ENCODE peak calls at places on chromosomes 2 and 18, in five cellular contexts. One of them, this sample, is unnamed.

GRCh38 chr18:55546873-55547704 is 40.9 kb downstream of the TCF4 start:
- DNase-seq in HFFc6: peak
- DNase-seq in nephron progenitor cell: no peak
- DNase-seq in choroid plexus epithelial cell: peak
- DNase-seq in Panc1: no peak
- DNase-seq in this sample: no peak

GRCh38 chr18:59382388-59382787 is 23.3 kb upstream of the LMAN1 start:
- DNase-seq in choroid plexus epithelial cell: no peak
- DNase-seq in Panc1: no peak
- DNase-seq in nephron progenitor cell: no peak
- DNase-seq in HFFc6: no peak
- DNase-seq in this sample: no peak

GRCh38 chr18:48139427-48140347 is 209.2 kb upstream of the SMAD2 start:
- DNase-seq in nephron progenitor cell: no peak
- DNase-seq in choroid plexus epithelial cell: peak
- DNase-seq in Panc1: no peak
- DNase-seq in HFFc6: no peak
- DNase-seq in this sample: no peak

GRCh38 chr18:45255142-45255890 is 360.0 kb upstream of the SLC14A2 start:
- DNase-seq in choroid plexus epithelial cell: peak
- DNase-seq in Panc1: no peak
- DNase-seq in nephron progenitor cell: no peak
- DNase-seq in HFFc6: peak
- DNase-seq in this sample: no peak

GRCh38 chr2:239880396-239880795 is 144.7 kb downstream of the NDUFA10 start:
- DNase-seq in choroid plexus epithelial cell: no peak
- DNase-seq in HFFc6: no peak
- DNase-seq in Panc1: no peak
- DNase-seq in nephron progenitor cell: no peak
- DNase-seq in this sample: no peak

GRCh38 chr2:25041307-25041927 is 459 bp upstream of the EFR3B start:
- DNase-seq in nephron progenitor cell: peak
- DNase-seq in choroid plexus epithelial cell: peak
- DNase-seq in HFFc6: peak
- DNase-seq in Panc1: peak
- DNase-seq in this sample: peak

GRCh38 chr2:54964271-54964670 is 86.0 kb downstream of the RTN4 start:
- DNase-seq in HFFc6: peak
- DNase-seq in nephron progenitor cell: no peak
- DNase-seq in Panc1: no peak
- DNase-seq in choroid plexus epithelial cell: no peak
- DNase-seq in this sample: no peak

GRCh38 chr2:64908406-64908805 is 80.8 kb upstream of the SLC1A4 start:
- DNase-seq in HFFc6: no peak
- DNase-seq in choroid plexus epithelial cell: no peak
- DNase-seq in Panc1: no peak
- DNase-seq in nephron progenitor cell: no peak
- DNase-seq in this sample: no peak

GRCh38 chr18:11947214-11948119 is 33.8 kb upstream of the IMPA2 start:
- DNase-seq in Panc1: no peak
- DNase-seq in HFFc6: peak
- DNase-seq in choroid plexus epithelial cell: peak
- DNase-seq in nephron progenitor cell: peak
- DNase-seq in this sample: peak

DNA sequence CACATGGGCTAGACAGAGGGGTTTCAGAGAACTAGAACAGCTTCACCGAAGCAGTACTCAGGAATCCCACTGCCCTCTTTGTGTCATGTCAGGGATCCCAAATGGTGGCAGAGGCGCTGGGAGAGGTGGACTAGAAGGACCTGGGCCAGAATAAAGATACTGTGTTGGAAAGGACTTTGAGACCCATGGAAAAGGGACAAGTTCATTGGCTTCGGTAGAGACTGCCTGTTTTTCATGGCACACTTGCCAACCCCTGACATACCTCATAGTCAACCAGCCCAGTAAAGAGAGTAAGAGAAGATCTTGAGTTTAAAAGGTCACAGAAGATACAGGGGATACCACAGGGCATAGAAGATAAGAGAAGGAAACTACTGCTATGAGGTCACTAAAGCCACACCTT is 381.0 kb downstream of the RIT2 start:
- DNase-seq in nephron progenitor cell: no peak
- DNase-seq in HFFc6: no peak
- DNase-seq in choroid plexus epithelial cell: no peak
- DNase-seq in Panc1: no peak
- DNase-seq in this sample: no peak
- TF ChIP-seq CTCF in nephron progenitor cell: no peak
- TF ChIP-seq CTCF in HFFc6: no peak
- TF ChIP-seq CTCF in choroid plexus epithelial cell: no peak
- TF ChIP-seq CTCF in Panc1: no peak
- TF ChIP-seq CTCF in this sample: no peak

GRCh38 chr2:119660343-119660658 is 18.7 kb upstream of the TMEM177 start:
- DNase-seq in nephron progenitor cell: no peak
- DNase-seq in HFFc6: no peak
- DNase-seq in choroid plexus epithelial cell: no peak
- DNase-seq in Panc1: no peak
- DNase-seq in this sample: no peak
- TF ChIP-seq CTCF in nephron progenitor cell: no peak
- TF ChIP-seq CTCF in HFFc6: peak
- TF ChIP-seq CTCF in choroid plexus epithelial cell: no peak
- TF ChIP-seq CTCF in Panc1: peak
- TF ChIP-seq CTCF in this sample: no peak

DNA sequence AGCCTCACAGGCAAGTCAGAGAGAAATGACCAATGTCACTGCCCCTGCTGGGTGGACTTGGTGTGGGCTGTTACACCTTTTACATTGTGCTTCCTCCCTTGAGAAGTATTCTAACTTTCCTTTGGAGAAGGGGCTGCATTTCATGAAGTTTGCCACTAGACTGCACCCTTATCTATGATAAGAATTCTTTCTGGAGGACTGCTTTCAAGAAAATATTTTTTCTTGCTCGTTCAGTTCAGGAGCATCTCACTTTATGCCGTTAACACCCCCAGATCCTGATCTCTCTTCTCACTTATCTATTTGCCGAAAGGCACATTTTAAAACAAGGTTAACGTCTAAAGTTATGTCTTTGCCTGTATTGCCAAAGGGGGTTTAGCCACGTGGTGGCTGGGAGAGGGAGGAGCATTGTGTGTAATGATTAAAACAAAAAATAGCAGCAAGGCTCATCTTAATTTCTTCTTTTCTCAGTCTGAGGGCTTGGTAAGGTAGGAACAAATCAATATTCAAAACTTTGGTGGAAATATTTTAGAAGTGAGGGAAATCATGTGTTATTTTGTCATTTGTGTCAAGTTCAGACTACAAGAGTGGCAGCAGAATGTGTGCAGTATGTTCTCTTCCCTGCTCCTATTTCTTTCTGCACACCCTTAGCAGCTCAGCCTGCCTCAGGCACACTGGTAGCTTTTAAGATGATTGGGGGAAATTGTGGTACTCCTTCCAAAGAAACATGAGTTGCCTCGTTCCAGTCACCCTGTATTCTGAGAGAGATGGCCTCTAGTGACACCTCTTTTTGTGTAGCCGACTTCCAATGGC is 1.6 kb upstream of the IGFBP5 start:
- DNase-seq in nephron progenitor cell: no peak
- DNase-seq in HFFc6: peak
- DNase-seq in Panc1: no peak
- DNase-seq in choroid plexus epithelial cell: peak
- DNase-seq in this sample: no peak
- TF ChIP-seq CTCF in nephron progenitor cell: peak
- TF ChIP-seq CTCF in HFFc6: peak
- TF ChIP-seq CTCF in Panc1: peak
- TF ChIP-seq CTCF in choroid plexus epithelial cell: peak
- TF ChIP-seq CTCF in this sample: peak

GRCh38 chr2:56382466-56382865 is 198.7 kb downstream of the CCDC85A start:
- DNase-seq in nephron progenitor cell: no peak
- DNase-seq in Panc1: no peak
- DNase-seq in HFFc6: no peak
- DNase-seq in choroid plexus epithelial cell: no peak
- DNase-seq in this sample: no peak

GRCh38 chr2:56380861-56381260 is 197.1 kb downstream of the CCDC85A start:
- DNase-seq in choroid plexus epithelial cell: no peak
- DNase-seq in nephron progenitor cell: no peak
- DNase-seq in Panc1: no peak
- DNase-seq in HFFc6: no peak
- DNase-seq in this sample: no peak

GRCh38 chr2:56376699-56377665 is 193.2 kb downstream of the CCDC85A start:
- DNase-seq in nephron progenitor cell: no peak
- DNase-seq in Panc1: no peak
- DNase-seq in HFFc6: peak
- DNase-seq in choroid plexus epithelial cell: no peak
- DNase-seq in this sample: no peak

GRCh38 chr2:56379066-56379465 is 195.3 kb downstream of the CCDC85A start:
- DNase-seq in HFFc6: no peak
- DNase-seq in Panc1: no peak
- DNase-seq in nephron progenitor cell: no peak
- DNase-seq in choroid plexus epithelial cell: no peak
- DNase-seq in this sample: no peak
- TF ChIP-seq CTCF in HFFc6: no peak
- TF ChIP-seq CTCF in Panc1: no peak
- TF ChIP-seq CTCF in nephron progenitor cell: no peak
- TF ChIP-seq CTCF in choroid plexus epithelial cell: no peak
- TF ChIP-seq CTCF in this sample: no peak

GRCh38 chr2:44897406-44897805 is 44.1 kb upstream of the SIX3 start:
- DNase-seq in HFFc6: no peak
- DNase-seq in choroid plexus epithelial cell: no peak
- DNase-seq in Panc1: no peak
- DNase-seq in nephron progenitor cell: no peak
- DNase-seq in this sample: no peak
- TF ChIP-seq CTCF in HFFc6: no peak
- TF ChIP-seq CTCF in choroid plexus epithelial cell: peak
- TF ChIP-seq CTCF in Panc1: peak
- TF ChIP-seq CTCF in nephron progenitor cell: no peak
- TF ChIP-seq CTCF in this sample: no peak

GRCh38 chr18:31680836-31681568 is 3.4 kb downstream of the B4GALT6 start:
- DNase-seq in nephron progenitor cell: no peak
- DNase-seq in choroid plexus epithelial cell: no peak
- DNase-seq in Panc1: no peak
- DNase-seq in HFFc6: no peak
- DNase-seq in this sample: no peak
- TF ChIP-seq CTCF in nephron progenitor cell: no peak
- TF ChIP-seq CTCF in choroid plexus epithelial cell: peak
- TF ChIP-seq CTCF in Panc1: peak
- TF ChIP-seq CTCF in HFFc6: no peak
- TF ChIP-seq CTCF in this sample: peak

DNA sequence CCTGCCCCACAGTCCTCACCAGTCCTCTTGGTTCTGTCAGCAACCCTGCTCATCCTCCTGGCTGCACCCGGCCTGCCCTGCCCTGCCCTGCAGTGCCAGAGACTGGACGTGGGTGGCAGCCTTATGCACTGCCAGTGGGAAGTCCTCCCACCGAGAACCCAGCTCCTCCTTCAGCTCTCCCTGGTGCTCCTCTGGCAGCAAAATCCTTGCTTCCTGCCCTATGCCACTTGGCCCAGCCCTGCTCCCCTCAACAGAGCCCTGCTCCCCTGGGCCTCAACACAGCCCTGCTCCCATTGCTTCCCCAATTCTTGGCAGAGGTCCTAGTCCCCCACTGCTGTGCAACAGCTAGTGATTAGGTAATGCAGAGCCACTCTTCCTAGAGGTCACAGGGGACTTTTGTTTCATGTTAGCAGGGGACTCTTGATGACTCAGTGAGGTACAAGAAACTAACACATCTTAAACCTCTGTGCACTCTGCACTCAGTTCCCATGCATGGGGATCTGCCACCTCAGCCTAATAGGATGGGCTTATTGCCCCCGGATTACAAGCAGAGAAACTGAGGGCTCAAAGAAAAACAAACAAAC is 58.0 kb upstream of the EDAR start:
- DNase-seq in nephron progenitor cell: no peak
- DNase-seq in Panc1: no peak
- DNase-seq in HFFc6: no peak
- DNase-seq in choroid plexus epithelial cell: no peak
- DNase-seq in this sample: peak
- TF ChIP-seq CTCF in nephron progenitor cell: no peak
- TF ChIP-seq CTCF in Panc1: no peak
- TF ChIP-seq CTCF in HFFc6: no peak
- TF ChIP-seq CTCF in choroid plexus epithelial cell: no peak
- TF ChIP-seq CTCF in this sample: no peak